ENCODE peak calls at places on chromosomes 3 and 15, in five cellular contexts. J is epithelial cell of prostate; O is mammary epithelial cell; A is activated CD4-positive, alpha-beta T cell treated with anti-CD3 and anti-CD28 coated beads, Interleukin-2, amount 50 U/mL, for 1 hour; X is CD8-positive, alpha-beta memory T cell. D is an unnamed sample.

GRCh38 chr15:77569647-77570186 is 63.0 kb downstream of the LINGO1 start:
- DNase-seq in J (no peak), O (no peak), A (no peak), X (no peak), D (no peak)

GRCh38 chr15:57921371-57921770 is 144.1 kb downstream of the ALDH1A2 start:
- DNase-seq in J (no peak), O (peak), A (no peak), X (no peak), D (no peak)

GRCh38 chr15:90885432-90886290 is 1.4 kb downstream of the FES start:
- DNase-seq in J (no peak), O (no peak), A (peak), X (peak), D (peak)

GRCh38 chr3:133451309-133451708 is 51.5 kb downstream of the BFSP2 start:
- DNase-seq in J (no peak), O (no peak), A (no peak), X (no peak), D (no peak)

GRCh38 chr15:57313134-57313483 is 63.2 kb upstream of the CGNL1 start:
- DNase-seq in J (no peak), O (no peak), A (no peak), X (no peak), D (no peak)

GRCh38 chr3:149087208-149087607 is 875 bp upstream of the HLTF start:
- DNase-seq in J (no peak), O (no peak), A (no peak), X (no peak), D (no peak)

GRCh38 chr3:175656451-175656850 is 797.3 kb downstream of the NAALADL2 start:
- DNase-seq in J (no peak), O (no peak), A (no peak), X (no peak), D (no peak)

GRCh38 chr15:65902373-65902772 is 33.1 kb downstream of the RAB11A start:
- DNase-seq in J (peak), O (peak), A (no peak), X (no peak), D (no peak)

GRCh38 chr3:67093315-67093714 is 95.2 kb downstream of the KBTBD8 start:
- DNase-seq in J (no peak), O (no peak), A (no peak), X (no peak), D (no peak)

GRCh38 chr3:180934638-180935037 is 22.2 kb downstream of the FXR1 start:
- DNase-seq in J (no peak), O (peak), A (no peak), X (no peak), D (no peak)

GRCh38 chr3:56397798-56398197 is 70.5 kb downstream of the ERC2 start:
- DNase-seq in J (no peak), O (no peak), A (no peak), X (no peak), D (no peak)

GRCh38 chr3:14780927-14781507 is 37.7 kb upstream of the FGD5 start:
- DNase-seq in J (peak), O (peak), A (peak), X (no peak), D (peak)

GRCh38 chr3:5162102-5162501 is 25.4 kb upstream of the EDEM1 start:
- DNase-seq in J (no peak), O (peak), A (no peak), X (no peak), D (no peak)

D was measured in stimulated activated naive CD8-positive, alpha-beta T cell treated with anti-CD3 and anti-CD28 coated beads, Interleukin-15, amount 100 ng/mL, for 72 hours.